ENCODE peak calls at places on chromosomes 4 and X, in nine cellular contexts. One of them, this sample, is unnamed.

GRCh38 chrX:17735396-17735795 is 1.9 kb upstream of the SCML1 start:
- DNase-seq in pancreas: no peak
- DNase-seq in A673: no peak
- DNase-seq in K562: no peak
- DNase-seq in GM13977: no peak
- DNase-seq in fibroblast of villous mesenchyme: peak
- DNase-seq in H1: no peak
- DNase-seq in cardiac muscle cell: no peak
- DNase-seq in AG09309: no peak
- DNase-seq in this sample: no peak

GRCh38 chr4:95170176-95170575 is 378.6 kb downstream of the UNC5C start:
- DNase-seq in pancreas: no peak
- DNase-seq in A673: no peak
- DNase-seq in K562: no peak
- DNase-seq in GM13977: no peak
- DNase-seq in fibroblast of villous mesenchyme: no peak
- DNase-seq in H1: no peak
- DNase-seq in cardiac muscle cell: no peak
- DNase-seq in AG09309: no peak
- DNase-seq in this sample: no peak

GRCh38 chrX:97968376-97969104 is 1084.8 kb downstream of the RPA4 start:
- DNase-seq in pancreas: no peak
- DNase-seq in A673: no peak
- DNase-seq in K562: no peak
- DNase-seq in GM13977: no peak
- DNase-seq in fibroblast of villous mesenchyme: no peak
- DNase-seq in H1: no peak
- DNase-seq in cardiac muscle cell: no peak
- DNase-seq in AG09309: no peak
- DNase-seq in this sample: no peak

GRCh38 chr4:57633212-57633859 is 523.2 kb upstream of the IGFBP7 start:
- DNase-seq in pancreas: no peak
- DNase-seq in A673: no peak
- DNase-seq in K562: no peak
- DNase-seq in GM13977: no peak
- DNase-seq in fibroblast of villous mesenchyme: no peak
- DNase-seq in H1: no peak
- DNase-seq in cardiac muscle cell: no peak
- DNase-seq in AG09309: no peak
- DNase-seq in this sample: no peak

GRCh38 chr4:145177511-145177905 is 2.9 kb downstream of the OTUD4 start:
- DNase-seq in pancreas: no peak
- DNase-seq in A673: no peak
- DNase-seq in K562: no peak
- DNase-seq in GM13977: no peak
- DNase-seq in fibroblast of villous mesenchyme: peak
- DNase-seq in H1: no peak
- DNase-seq in cardiac muscle cell: peak
- DNase-seq in AG09309: no peak
- DNase-seq in this sample: no peak

GRCh38 chrX:105150557-105150956 is 69.9 kb downstream of the TEX13A start:
- DNase-seq in pancreas: no peak
- DNase-seq in A673: no peak
- DNase-seq in K562: no peak
- DNase-seq in GM13977: no peak
- DNase-seq in fibroblast of villous mesenchyme: peak
- DNase-seq in H1: no peak
- DNase-seq in cardiac muscle cell: no peak
- DNase-seq in AG09309: no peak
- DNase-seq in this sample: no peak

GRCh38 chrX:14017399-14017798 is 12.3 kb downstream of the GEMIN8 start:
- DNase-seq in pancreas: no peak
- DNase-seq in A673: no peak
- DNase-seq in K562: no peak
- DNase-seq in GM13977: no peak
- DNase-seq in fibroblast of villous mesenchyme: no peak
- DNase-seq in H1: no peak
- DNase-seq in cardiac muscle cell: no peak
- DNase-seq in AG09309: no peak
- DNase-seq in this sample: no peak

GRCh38 chr4:2583517-2583916 is 47.1 kb downstream of the FAM193A start:
- DNase-seq in pancreas: no peak
- DNase-seq in A673: no peak
- DNase-seq in K562: no peak
- DNase-seq in GM13977: no peak
- DNase-seq in fibroblast of villous mesenchyme: peak
- DNase-seq in H1: no peak
- DNase-seq in cardiac muscle cell: no peak
- DNase-seq in AG09309: peak
- DNase-seq in this sample: no peak

GRCh38 chr4:100106982-100107381 is 83.3 kb downstream of the DDIT4L start:
- DNase-seq in pancreas: no peak
- DNase-seq in A673: no peak
- DNase-seq in K562: no peak
- DNase-seq in GM13977: no peak
- DNase-seq in fibroblast of villous mesenchyme: no peak
- DNase-seq in H1: no peak
- DNase-seq in cardiac muscle cell: no peak
- DNase-seq in AG09309: no peak
- DNase-seq in this sample: no peak

GRCh38 chrX:134236690-134237362 is at the start of gene CCDC160:
- DNase-seq in pancreas: peak
- DNase-seq in A673: no peak
- DNase-seq in K562: no peak
- DNase-seq in GM13977: peak
- DNase-seq in fibroblast of villous mesenchyme: peak
- DNase-seq in H1: peak
- DNase-seq in cardiac muscle cell: peak
- DNase-seq in AG09309: no peak
- DNase-seq in this sample: peak

GRCh38 chr4:102217775-102218174 is 127.5 kb downstream of the SLC39A8 start:
- DNase-seq in pancreas: no peak
- DNase-seq in A673: no peak
- DNase-seq in K562: no peak
- DNase-seq in GM13977: no peak
- DNase-seq in fibroblast of villous mesenchyme: no peak
- DNase-seq in H1: no peak
- DNase-seq in cardiac muscle cell: no peak
- DNase-seq in AG09309: no peak
- DNase-seq in this sample: no peak

GRCh38 chrX:39869846-39870601 is 227.7 kb downstream of the BCOR start:
- DNase-seq in pancreas: no peak
- DNase-seq in A673: no peak
- DNase-seq in K562: peak
- DNase-seq in GM13977: peak
- DNase-seq in fibroblast of villous mesenchyme: peak
- DNase-seq in H1: no peak
- DNase-seq in cardiac muscle cell: no peak
- DNase-seq in AG09309: no peak
- DNase-seq in this sample: no peak

GRCh38 chr4:8834681-8835220 is 36.9 kb downstream of the HMX1 start:
- DNase-seq in pancreas: peak
- DNase-seq in A673: no peak
- DNase-seq in K562: no peak
- DNase-seq in GM13977: no peak
- DNase-seq in fibroblast of villous mesenchyme: no peak
- DNase-seq in H1: peak
- DNase-seq in cardiac muscle cell: no peak
- DNase-seq in AG09309: no peak
- DNase-seq in this sample: peak

GRCh38 chr4:123640271-123640670 is 243.7 kb downstream of the SPRY1 start:
- DNase-seq in pancreas: no peak
- DNase-seq in A673: no peak
- DNase-seq in K562: no peak
- DNase-seq in GM13977: no peak
- DNase-seq in fibroblast of villous mesenchyme: peak
- DNase-seq in H1: no peak
- DNase-seq in cardiac muscle cell: no peak
- DNase-seq in AG09309: no peak
- DNase-seq in this sample: no peak

GRCh38 chrX:84123585-84123984 is 64.4 kb downstream of the RPS6KA6 start:
- DNase-seq in pancreas: peak
- DNase-seq in A673: no peak
- DNase-seq in K562: no peak
- DNase-seq in GM13977: no peak
- DNase-seq in fibroblast of villous mesenchyme: no peak
- DNase-seq in H1: no peak
- DNase-seq in cardiac muscle cell: no peak
- DNase-seq in AG09309: no peak
- DNase-seq in this sample: no peak

GRCh38 chr4:33890841-33891240 is 2353.5 kb downstream of the ARAP2 start:
- DNase-seq in pancreas: no peak
- DNase-seq in A673: no peak
- DNase-seq in K562: no peak
- DNase-seq in GM13977: no peak
- DNase-seq in fibroblast of villous mesenchyme: no peak
- DNase-seq in H1: no peak
- DNase-seq in cardiac muscle cell: no peak
- DNase-seq in AG09309: no peak
- DNase-seq in this sample: no peak

GRCh38 chrX:86133761-86134160 is 14.5 kb upstream of the DACH2 start:
- DNase-seq in pancreas: no peak
- DNase-seq in A673: peak
- DNase-seq in K562: no peak
- DNase-seq in GM13977: no peak
- DNase-seq in fibroblast of villous mesenchyme: peak
- DNase-seq in H1: no peak
- DNase-seq in cardiac muscle cell: peak
- DNase-seq in AG09309: no peak
- DNase-seq in this sample: no peak

GRCh38 chr4:126742048-126742447 is 890.7 kb upstream of the INTU start:
- DNase-seq in pancreas: no peak
- DNase-seq in A673: no peak
- DNase-seq in K562: no peak
- DNase-seq in GM13977: no peak
- DNase-seq in fibroblast of villous mesenchyme: no peak
- DNase-seq in H1: no peak
- DNase-seq in cardiac muscle cell: no peak
- DNase-seq in AG09309: no peak
- DNase-seq in this sample: no peak

GRCh38 chrX:151828434-151829080 is 84.1 kb upstream of the MAGEA4 start:
- DNase-seq in pancreas: no peak
- DNase-seq in A673: no peak
- DNase-seq in K562: no peak
- DNase-seq in GM13977: no peak
- DNase-seq in fibroblast of villous mesenchyme: no peak
- DNase-seq in H1: no peak
- DNase-seq in cardiac muscle cell: no peak
- DNase-seq in AG09309: no peak
- DNase-seq in this sample: no peak

GRCh38 chr4:60389636-60390035 is 810.5 kb upstream of the ADGRL3 start:
- DNase-seq in pancreas: no peak
- DNase-seq in A673: no peak
- DNase-seq in K562: no peak
- DNase-seq in GM13977: no peak
- DNase-seq in fibroblast of villous mesenchyme: no peak
- DNase-seq in H1: no peak
- DNase-seq in cardiac muscle cell: no peak
- DNase-seq in AG09309: no peak
- DNase-seq in this sample: no peak

GRCh38 chr4:103786014-103786413 is 66.2 kb upstream of the TACR3 start:
- DNase-seq in pancreas: no peak
- DNase-seq in A673: peak
- DNase-seq in K562: peak
- DNase-seq in GM13977: peak
- DNase-seq in fibroblast of villous mesenchyme: peak
- DNase-seq in H1: no peak
- DNase-seq in cardiac muscle cell: peak
- DNase-seq in AG09309: no peak
- DNase-seq in this sample: no peak
- TF ChIP-seq CTCF in pancreas: no peak
- TF ChIP-seq CTCF in A673: peak
- TF ChIP-seq CTCF in K562: peak
- TF ChIP-seq CTCF in GM13977: peak
- TF ChIP-seq CTCF in fibroblast of villous mesenchyme: peak
- TF ChIP-seq CTCF in H1: peak
- TF ChIP-seq CTCF in cardiac muscle cell: peak
- TF ChIP-seq CTCF in AG09309: peak
- TF ChIP-seq CTCF in this sample: peak

DNA sequence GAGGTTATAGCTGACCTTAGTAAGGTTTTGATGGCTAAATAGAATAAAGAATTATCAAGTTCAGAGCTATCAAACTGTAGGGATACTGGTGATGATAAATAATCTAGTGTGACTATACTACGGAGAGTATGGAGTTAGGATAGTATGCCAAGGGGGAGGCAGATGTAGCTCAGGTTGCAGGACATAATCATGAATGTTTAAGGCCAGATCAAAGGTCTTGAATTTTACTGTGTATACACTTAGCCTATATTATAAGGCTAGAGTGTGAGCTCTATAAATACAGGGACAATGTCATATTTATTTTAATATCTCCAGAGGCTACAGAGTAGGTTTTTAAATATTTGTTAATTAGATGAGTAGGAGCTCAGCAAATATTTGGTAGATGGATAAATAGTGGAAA is 131.1 kb upstream of the STIM2 start:
- DNase-seq in pancreas: no peak
- DNase-seq in A673: no peak
- DNase-seq in K562: no peak
- DNase-seq in GM13977: no peak
- DNase-seq in fibroblast of villous mesenchyme: no peak
- DNase-seq in H1: no peak
- DNase-seq in cardiac muscle cell: no peak
- DNase-seq in AG09309: no peak
- DNase-seq in this sample: no peak
- TF ChIP-seq CTCF in pancreas: no peak
- TF ChIP-seq CTCF in A673: no peak
- TF ChIP-seq CTCF in K562: no peak
- TF ChIP-seq CTCF in GM13977: no peak
- TF ChIP-seq CTCF in fibroblast of villous mesenchyme: no peak
- TF ChIP-seq CTCF in H1: no peak
- TF ChIP-seq CTCF in cardiac muscle cell: no peak
- TF ChIP-seq CTCF in AG09309: no peak
- TF ChIP-seq CTCF in this sample: no peak

DNA sequence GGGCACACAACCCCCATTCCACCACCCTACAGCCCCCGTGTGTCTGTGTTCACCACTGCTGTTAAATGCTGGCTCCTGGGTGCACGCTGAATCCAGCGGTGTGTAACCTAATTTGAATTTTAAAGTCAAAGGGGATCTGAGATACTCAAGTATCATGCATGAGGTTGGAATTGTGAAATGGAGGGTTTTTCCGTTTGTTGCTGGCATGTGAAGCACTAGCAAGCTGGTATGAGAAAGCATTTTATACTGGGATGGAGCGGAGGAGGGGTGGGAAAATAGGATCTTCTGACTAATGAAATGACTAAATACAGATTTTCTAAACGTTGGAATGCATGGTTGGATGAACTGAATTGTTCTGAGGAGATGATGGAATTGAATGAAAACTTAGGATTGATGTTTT is 36.9 kb upstream of the FAT1 start:
- DNase-seq in pancreas: no peak
- DNase-seq in A673: no peak
- DNase-seq in K562: no peak
- DNase-seq in GM13977: no peak
- DNase-seq in fibroblast of villous mesenchyme: peak
- DNase-seq in H1: no peak
- DNase-seq in cardiac muscle cell: no peak
- DNase-seq in AG09309: peak
- DNase-seq in this sample: no peak
- TF ChIP-seq CTCF in pancreas: no peak
- TF ChIP-seq CTCF in A673: no peak
- TF ChIP-seq CTCF in K562: no peak
- TF ChIP-seq CTCF in GM13977: no peak
- TF ChIP-seq CTCF in fibroblast of villous mesenchyme: no peak
- TF ChIP-seq CTCF in H1: no peak
- TF ChIP-seq CTCF in cardiac muscle cell: no peak
- TF ChIP-seq CTCF in AG09309: no peak
- TF ChIP-seq CTCF in this sample: no peak

GRCh38 chrX:11259437-11259836 is 33.8 kb upstream of the AMELX start:
- DNase-seq in pancreas: no peak
- DNase-seq in A673: no peak
- DNase-seq in K562: no peak
- DNase-seq in GM13977: peak
- DNase-seq in fibroblast of villous mesenchyme: no peak
- DNase-seq in H1: no peak
- DNase-seq in cardiac muscle cell: no peak
- DNase-seq in AG09309: no peak
- DNase-seq in this sample: no peak
- TF ChIP-seq CTCF in pancreas: no peak
- TF ChIP-seq CTCF in A673: no peak
- TF ChIP-seq CTCF in K562: no peak
- TF ChIP-seq CTCF in GM13977: no peak
- TF ChIP-seq CTCF in fibroblast of villous mesenchyme: no peak
- TF ChIP-seq CTCF in H1: no peak
- TF ChIP-seq CTCF in cardiac muscle cell: no peak
- TF ChIP-seq CTCF in AG09309: no peak
- TF ChIP-seq CTCF in this sample: no peak

This sample was measured in type B pancreatic cell.